ENCODE peak calls at places on chromosome 1, in seven cellular contexts. One of them, this sample, is unnamed. For H3K27me3, the result is how much of the 10 kb centered on the place peaks cover.

GRCh38 chr1:232620356-232620841 is 9.5 kb downstream of the SIPA1L2 start:
- DNase-seq in K562: no peak
- DNase-seq in HCT116: no peak
- DNase-seq in SK-N-SH: peak
- DNase-seq in GM12878: no peak
- DNase-seq in H1: no peak
- DNase-seq in HepG2: no peak
- DNase-seq in this sample: peak

GRCh38 chr1:226489718-226490440 is 58.7 kb upstream of the STUM start:
- DNase-seq in K562: no peak
- DNase-seq in HCT116: no peak
- DNase-seq in SK-N-SH: no peak
- DNase-seq in GM12878: no peak
- DNase-seq in H1: no peak
- DNase-seq in HepG2: no peak
- DNase-seq in this sample: no peak

GRCh38 chr1:153945131-153945794 is 1.3 kb downstream of the DENND4B start:
- DNase-seq in K562: peak
- DNase-seq in HCT116: no peak
- DNase-seq in SK-N-SH: peak
- DNase-seq in GM12878: no peak
- DNase-seq in H1: no peak
- DNase-seq in HepG2: no peak
- DNase-seq in this sample: no peak

GRCh38 chr1:150281221-150281757 is 1.1 kb upstream of the CIART start:
- DNase-seq in K562: peak
- DNase-seq in HCT116: no peak
- DNase-seq in SK-N-SH: peak
- DNase-seq in GM12878: no peak
- DNase-seq in H1: peak
- DNase-seq in HepG2: no peak
- DNase-seq in this sample: peak

GRCh38 chr1:25559996-25560395 is 16.6 kb downstream of the LDLRAP1 start:
- DNase-seq in K562: no peak
- DNase-seq in HCT116: no peak
- DNase-seq in SK-N-SH: no peak
- DNase-seq in GM12878: no peak
- DNase-seq in H1: no peak
- DNase-seq in HepG2: no peak
- DNase-seq in this sample: no peak

GRCh38 chr1:12356004-12356890 is 126.4 kb downstream of the VPS13D start:
- DNase-seq in K562: no peak
- DNase-seq in HCT116: no peak
- DNase-seq in SK-N-SH: no peak
- DNase-seq in GM12878: no peak
- DNase-seq in H1: no peak
- DNase-seq in HepG2: peak
- DNase-seq in this sample: no peak

GRCh38 chr1:12565966-12566352 is 52.1 kb downstream of the DHRS3 start:
- DNase-seq in K562: no peak
- DNase-seq in HCT116: no peak
- DNase-seq in SK-N-SH: no peak
- DNase-seq in GM12878: no peak
- DNase-seq in H1: no peak
- DNase-seq in HepG2: no peak
- DNase-seq in this sample: no peak

GRCh38 chr1:22108343-22109135 is 34.4 kb downstream of the WNT4 start:
- DNase-seq in K562: no peak
- DNase-seq in HCT116: no peak
- DNase-seq in SK-N-SH: peak
- DNase-seq in GM12878: no peak
- DNase-seq in H1: no peak
- DNase-seq in HepG2: no peak
- DNase-seq in this sample: no peak

GRCh38 chr1:192489748-192490147 is 85.8 kb upstream of the RGS1 start:
- DNase-seq in K562: no peak
- DNase-seq in HCT116: no peak
- DNase-seq in SK-N-SH: peak
- DNase-seq in GM12878: no peak
- DNase-seq in H1: no peak
- DNase-seq in HepG2: no peak
- DNase-seq in this sample: no peak

GRCh38 chr1:203517426-203517974 is 23.5 kb downstream of the OPTC start:
- DNase-seq in K562: no peak
- DNase-seq in HCT116: no peak
- DNase-seq in SK-N-SH: no peak
- DNase-seq in GM12878: no peak
- DNase-seq in H1: no peak
- DNase-seq in HepG2: no peak
- DNase-seq in this sample: no peak

GRCh38 chr1:65728504-65728903 is 64.2 kb upstream of the PDE4B start:
- DNase-seq in K562: no peak
- DNase-seq in HCT116: no peak
- DNase-seq in SK-N-SH: no peak
- DNase-seq in GM12878: no peak
- DNase-seq in H1: no peak
- DNase-seq in HepG2: no peak
- DNase-seq in this sample: no peak

DNA sequence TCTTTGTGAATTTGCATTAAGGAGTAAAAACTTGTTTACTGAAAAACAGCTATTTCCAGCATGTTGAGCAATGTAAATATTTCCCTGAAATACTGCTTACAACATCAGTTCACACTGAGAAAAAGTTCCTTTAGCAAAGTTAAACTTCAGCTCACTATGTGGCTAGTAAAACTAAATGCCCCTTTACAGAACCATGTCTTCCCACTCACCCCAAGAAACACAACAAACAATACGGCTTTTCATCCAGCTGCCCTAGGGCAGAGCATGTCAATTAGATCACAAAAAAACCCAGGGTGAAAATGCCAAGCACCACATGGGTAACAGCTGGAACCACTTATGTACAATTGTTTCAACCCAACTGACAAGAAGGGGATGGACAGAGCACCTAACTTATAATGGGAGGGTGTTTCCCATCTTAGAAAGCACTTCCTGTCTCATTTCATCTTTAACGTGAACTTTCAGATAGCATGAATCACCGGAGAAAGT is 6.7 kb downstream of the NID1 start:
- DNase-seq in K562: no peak
- DNase-seq in HCT116: no peak
- DNase-seq in SK-N-SH: peak
- DNase-seq in GM12878: peak
- DNase-seq in H1: no peak
- DNase-seq in HepG2: no peak
- DNase-seq in this sample: no peak
- H3K9ac ChIP-seq in K562: no peak
- H3K9ac ChIP-seq in HCT116: no peak
- H3K9ac ChIP-seq in SK-N-SH: no peak
- H3K9ac ChIP-seq in GM12878: peak
- H3K9ac ChIP-seq in H1: no peak
- H3K9ac ChIP-seq in HepG2: no peak
- H3K9ac ChIP-seq in this sample: no peak

GRCh38 chr1:3231826-3232225 is 162.8 kb downstream of the PRDM16 start:
- DNase-seq in K562: no peak
- DNase-seq in HCT116: no peak
- DNase-seq in SK-N-SH: no peak
- DNase-seq in GM12878: no peak
- DNase-seq in H1: no peak
- DNase-seq in HepG2: no peak
- DNase-seq in this sample: no peak
- H3K27me3 ChIP-seq in K562: half or more
- H3K27me3 ChIP-seq in HCT116: under half
- H3K27me3 ChIP-seq in SK-N-SH: under half
- H3K27me3 ChIP-seq in GM12878: under half
- H3K27me3 ChIP-seq in H1: under half
- H3K27me3 ChIP-seq in HepG2: under half
- H3K27me3 ChIP-seq in this sample: under half

GRCh38 chr1:31487894-31488293 is 74.9 kb downstream of the SERINC2 start:
- DNase-seq in K562: no peak
- DNase-seq in HCT116: no peak
- DNase-seq in SK-N-SH: no peak
- DNase-seq in GM12878: no peak
- DNase-seq in H1: no peak
- DNase-seq in HepG2: no peak
- DNase-seq in this sample: no peak

GRCh38 chr1:31479801-31480200 is 66.8 kb downstream of the SERINC2 start:
- DNase-seq in K562: no peak
- DNase-seq in HCT116: no peak
- DNase-seq in SK-N-SH: no peak
- DNase-seq in GM12878: no peak
- DNase-seq in H1: no peak
- DNase-seq in HepG2: no peak
- DNase-seq in this sample: no peak

GRCh38 chr1:31482478-31483011 is 69.5 kb downstream of the SERINC2 start:
- DNase-seq in K562: no peak
- DNase-seq in HCT116: no peak
- DNase-seq in SK-N-SH: no peak
- DNase-seq in GM12878: peak
- DNase-seq in H1: no peak
- DNase-seq in HepG2: no peak
- DNase-seq in this sample: no peak

GRCh38 chr1:31487143-31487542 is 74.1 kb downstream of the SERINC2 start:
- DNase-seq in K562: no peak
- DNase-seq in HCT116: no peak
- DNase-seq in SK-N-SH: no peak
- DNase-seq in GM12878: no peak
- DNase-seq in H1: no peak
- DNase-seq in HepG2: no peak
- DNase-seq in this sample: no peak

GRCh38 chr1:31483012-31483946 is 70.3 kb downstream of the SERINC2 start:
- DNase-seq in K562: no peak
- DNase-seq in HCT116: no peak
- DNase-seq in SK-N-SH: no peak
- DNase-seq in GM12878: peak
- DNase-seq in H1: no peak
- DNase-seq in HepG2: no peak
- DNase-seq in this sample: no peak
- TF ChIP-seq YY1 in K562: no peak
- TF ChIP-seq YY1 in HCT116: no peak
- TF ChIP-seq YY1 in SK-N-SH: no peak
- TF ChIP-seq YY1 in GM12878: no peak
- TF ChIP-seq YY1 in H1: no peak
- TF ChIP-seq YY1 in HepG2: no peak
- TF ChIP-seq YY1 in this sample: no peak

GRCh38 chr1:178609015-178609414 is 96.1 kb downstream of the TEX35 start:
- DNase-seq in K562: no peak
- DNase-seq in HCT116: no peak
- DNase-seq in SK-N-SH: no peak
- DNase-seq in GM12878: no peak
- DNase-seq in H1: no peak
- DNase-seq in HepG2: no peak
- DNase-seq in this sample: no peak
- H3K9ac ChIP-seq in K562: no peak
- H3K9ac ChIP-seq in HCT116: no peak
- H3K9ac ChIP-seq in SK-N-SH: peak
- H3K9ac ChIP-seq in GM12878: no peak
- H3K9ac ChIP-seq in H1: no peak
- H3K9ac ChIP-seq in HepG2: no peak
- H3K9ac ChIP-seq in this sample: no peak

GRCh38 chr1:156421062-156421938 is 52.3 kb downstream of the RHBG start:
- DNase-seq in K562: peak
- DNase-seq in HCT116: peak
- DNase-seq in SK-N-SH: peak
- DNase-seq in GM12878: peak
- DNase-seq in H1: peak
- DNase-seq in HepG2: peak
- DNase-seq in this sample: peak

GRCh38 chr1:156421939-156422601 is 53.1 kb downstream of the RHBG start:
- DNase-seq in K562: no peak
- DNase-seq in HCT116: no peak
- DNase-seq in SK-N-SH: no peak
- DNase-seq in GM12878: no peak
- DNase-seq in H1: no peak
- DNase-seq in HepG2: no peak
- DNase-seq in this sample: no peak

GRCh38 chr1:156417700-156418015 is 48.6 kb downstream of the RHBG start:
- DNase-seq in K562: no peak
- DNase-seq in HCT116: no peak
- DNase-seq in SK-N-SH: no peak
- DNase-seq in GM12878: no peak
- DNase-seq in H1: no peak
- DNase-seq in HepG2: no peak
- DNase-seq in this sample: no peak

GRCh38 chr1:156420209-156421061 is 51.4 kb downstream of the RHBG start:
- DNase-seq in K562: no peak
- DNase-seq in HCT116: no peak
- DNase-seq in SK-N-SH: peak
- DNase-seq in GM12878: no peak
- DNase-seq in H1: peak
- DNase-seq in HepG2: no peak
- DNase-seq in this sample: no peak

DNA sequence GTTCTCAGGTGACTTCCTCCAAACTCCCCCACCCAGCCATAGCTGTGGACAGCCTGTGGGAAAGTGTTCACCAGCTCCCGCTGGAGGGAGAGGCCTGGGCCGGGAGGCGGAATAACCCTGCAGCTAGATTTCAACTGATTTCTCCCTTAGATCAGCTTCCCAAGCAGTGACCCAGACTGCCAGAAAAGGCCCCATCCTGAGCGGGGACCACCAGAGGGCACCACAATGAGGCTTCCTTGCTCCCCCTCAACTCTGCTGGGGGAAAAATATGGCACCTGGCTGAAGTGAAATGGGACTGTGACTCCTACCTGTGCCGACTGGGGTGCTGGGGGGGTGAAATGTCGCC is 50.8 kb downstream of the RHBG start:
- DNase-seq in K562: peak
- DNase-seq in HCT116: no peak
- DNase-seq in SK-N-SH: peak
- DNase-seq in GM12878: no peak
- DNase-seq in H1: peak
- DNase-seq in HepG2: peak
- DNase-seq in this sample: no peak
- H3K27me3 ChIP-seq in K562: under half
- H3K27me3 ChIP-seq in HCT116: under half
- H3K27me3 ChIP-seq in SK-N-SH: under half
- H3K27me3 ChIP-seq in GM12878: under half
- H3K27me3 ChIP-seq in H1: under half
- H3K27me3 ChIP-seq in HepG2: under half
- H3K27me3 ChIP-seq in this sample: half or more

GRCh38 chr1:179875606-179876288 is 1.9 kb downstream of the TOR1AIP2 start:
- DNase-seq in K562: no peak
- DNase-seq in HCT116: no peak
- DNase-seq in SK-N-SH: no peak
- DNase-seq in GM12878: no peak
- DNase-seq in H1: no peak
- DNase-seq in HepG2: no peak
- DNase-seq in this sample: no peak

GRCh38 chr1:179877586-179878265 is at the start of gene TOR1AIP2:
- DNase-seq in K562: peak
- DNase-seq in HCT116: peak
- DNase-seq in SK-N-SH: peak
- DNase-seq in GM12878: no peak
- DNase-seq in H1: peak
- DNase-seq in HepG2: peak
- DNase-seq in this sample: peak

GRCh38 chr1:179873366-179873978 is 4.1 kb downstream of the TOR1AIP2 start:
- DNase-seq in K562: no peak
- DNase-seq in HCT116: no peak
- DNase-seq in SK-N-SH: no peak
- DNase-seq in GM12878: no peak
- DNase-seq in H1: no peak
- DNase-seq in HepG2: peak
- DNase-seq in this sample: no peak

GRCh38 chr1:179879797-179880196 is 2.2 kb upstream of the TOR1AIP2 start:
- DNase-seq in K562: no peak
- DNase-seq in HCT116: no peak
- DNase-seq in SK-N-SH: no peak
- DNase-seq in GM12878: no peak
- DNase-seq in H1: no peak
- DNase-seq in HepG2: no peak
- DNase-seq in this sample: no peak

GRCh38 chr1:179876289-179876715 is 1.3 kb downstream of the TOR1AIP2 start:
- DNase-seq in K562: no peak
- DNase-seq in HCT116: no peak
- DNase-seq in SK-N-SH: no peak
- DNase-seq in GM12878: no peak
- DNase-seq in H1: no peak
- DNase-seq in HepG2: peak
- DNase-seq in this sample: no peak
- TF ChIP-seq YY1 in K562: no peak
- TF ChIP-seq YY1 in HCT116: no peak
- TF ChIP-seq YY1 in SK-N-SH: no peak
- TF ChIP-seq YY1 in GM12878: no peak
- TF ChIP-seq YY1 in H1: no peak
- TF ChIP-seq YY1 in HepG2: no peak
- TF ChIP-seq YY1 in this sample: no peak